ENCODE peak calls at places on chromosomes 7 and 10, in four cellular contexts. Z is DMS 273 treated with DMSO at 0.1 percent for 48 hours, Y is Caco-2, C is non-pigmented ciliary epithelial cell. W is an unnamed sample.
A peak's percentile ranks its signal among the peaks of the same experiment; 100 is the strongest.

GRCh38 chr10:99369551-99369950 is 40.4 kb downstream of the CNNM1 start:
- DNase-seq in Y (no peak), C (no peak), Z (no peak), W (no peak)

GRCh38 chr10:119030421-119031250 is 1.1 kb downstream of the NANOS1 start:
- DNase-seq in Y (peak; percentile 77), Z (no peak), C (no peak), W (no peak)

GRCh38 chr7:140050100-140050499 is 12.7 kb downstream of the PARP12 start:
- DNase-seq in C (no peak), Z (no peak), Y (no peak), W (no peak)

GRCh38 chr7:134730359-134730758 is 49.1 kb upstream of the CALD1 start:
- DNase-seq in Y (no peak), Z (no peak), C (no peak), W (no peak)

GRCh38 chr10:80292607-80293239 is 3.3 kb upstream of the MAT1A start:
- DNase-seq in C (no peak), Y (no peak), Z (no peak), W (no peak)

GRCh38 chr10:99659868-99660366 is 608 bp downstream of the ENTPD7 start:
- DNase-seq in Y (no peak), C (no peak), Z (no peak), W (no peak)

GRCh38 chr7:11358637-11359036 is 385.0 kb downstream of the PHF14 start:
- DNase-seq in Z (no peak), Y (no peak), C (no peak), W (no peak)

GRCh38 chr7:152743600-152743999 is 16.0 kb upstream of the ACTR3B start:
- DNase-seq in Y (no peak), Z (no peak), C (no peak), W (no peak)

GRCh38 chr10:127372361-127372760 is 176.0 kb upstream of the INSYN2A start:
- DNase-seq in Z (no peak), C (no peak), Y (no peak), W (no peak)

GRCh38 chr7:102165136-102165535 is 121.5 kb upstream of the SH2B2 start:
- DNase-seq in Z (no peak), C (no peak), Y (no peak), W (no peak)

GRCh38 chr10:37860494-37861190 is 3.2 kb upstream of the ZNF248 start:
- DNase-seq in Y (no peak), Z (no peak), C (no peak), W (no peak)

W was measured in ovary.